ENCODE peak calls at places on chromosomes 1 and 21, in ten cellular contexts. I is NB4, E is HCT116, U is IMR-90, K is tibial nerve, X is breast epithelium, O is ovary, G is transverse colon, J is adrenal gland, R is H1. S is an unnamed sample.

GRCh38 chr1:201375169-201375568 is 2.3 kb downstream of the TNNT2 start:
- DNase-seq in I (peak), E (no peak), U (no peak), K (no peak), X (no peak), O (no peak), G (no peak), J (no peak), R (no peak), S (no peak)

GRCh38 chr1:33524586-33524985 is 52.1 kb downstream of the ZSCAN20 start:
- DNase-seq in I (peak), E (no peak), U (no peak), K (no peak), X (no peak), O (no peak), G (no peak), J (no peak), R (no peak), S (no peak)

GRCh38 chr1:48693674-48694347 is 82.9 kb downstream of the BEND5 start:
- DNase-seq in I (no peak), E (no peak), U (no peak), K (no peak), X (no peak), O (no peak), G (no peak), J (no peak), R (no peak), S (no peak)

GRCh38 chr1:39957299-39958020 is 2.5 kb downstream of the MFSD2A start:
- DNase-seq in I (no peak), E (no peak), U (peak), K (no peak), X (no peak), O (no peak), G (no peak), J (no peak), R (no peak), S (no peak)

GRCh38 chr1:98988906-98989603 is 15.6 kb downstream of the PLPPR5 start:
- DNase-seq in I (no peak), E (no peak), U (peak), K (no peak), X (no peak), O (no peak), G (no peak), J (no peak), R (no peak), S (no peak)

GRCh38 chr1:225937048-225937968 is 3.7 kb downstream of the LEFTY2 start:
- DNase-seq in I (no peak), E (no peak), U (no peak), K (no peak), X (no peak), O (no peak), G (no peak), J (no peak), R (no peak), S (no peak)

GRCh38 chr1:228837817-228838716 is 102.8 kb downstream of the RHOU start:
- DNase-seq in I (peak), E (peak), U (peak), K (peak), X (no peak), O (peak), G (peak), J (peak), R (no peak), S (peak)

GRCh38 chr1:14363707-14364413 is 234.6 kb upstream of the KAZN start:
- DNase-seq in I (no peak), E (no peak), U (no peak), K (no peak), X (no peak), O (no peak), G (no peak), J (no peak), R (no peak), S (no peak)

GRCh38 chr1:103123321-103123720 is 15.0 kb upstream of the COL11A1 start:
- DNase-seq in I (no peak), E (no peak), U (no peak), K (no peak), X (no peak), O (no peak), G (no peak), J (no peak), R (no peak), S (no peak)

GRCh38 chr21:45413922-45414321 is 9.0 kb downstream of the COL18A1 start:
- DNase-seq in I (no peak), E (no peak), U (no peak), K (no peak), X (no peak), O (peak), G (no peak), J (peak), R (no peak), S (no peak)

GRCh38 chr1:62687903-62688686 is at the start of gene DOCK7:
- DNase-seq in I (peak), E (peak), U (peak), K (peak), X (peak), O (peak), G (peak), J (peak), R (peak), S (peak)
- TF ChIP-seq POLR2A in I (no peak), E (peak), U (peak), K (peak), X (no peak), O (no peak), G (no peak), J (peak), R (peak), S (peak)

DNA sequence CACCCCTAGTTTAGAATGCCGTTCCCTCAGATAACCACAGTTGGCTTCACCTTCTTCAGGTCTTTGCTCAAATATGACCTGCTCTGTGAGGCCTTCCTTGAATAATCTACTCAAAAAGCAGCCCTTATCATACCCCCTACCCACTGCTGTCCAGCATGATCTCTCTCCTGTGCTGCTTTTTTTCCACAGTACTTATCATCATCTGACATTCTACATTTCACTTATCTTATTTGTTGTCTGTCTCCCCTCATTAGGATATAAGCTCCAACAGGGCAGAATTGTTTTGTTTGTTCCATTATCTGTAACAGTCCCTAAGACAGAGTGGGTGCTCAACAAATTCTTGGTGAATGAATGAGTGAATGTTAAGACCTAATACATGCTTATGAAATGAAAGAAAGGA is 18.1 kb downstream of the USP24 start:
- DNase-seq in I (no peak), E (no peak), U (no peak), K (no peak), X (no peak), O (no peak), G (no peak), J (no peak), R (no peak), S (no peak)
- TF ChIP-seq POLR2A in I (no peak), E (no peak), U (no peak), K (no peak), X (no peak), O (no peak), G (no peak), J (no peak), R (no peak), S (no peak)

GRCh38 chr21:41507521-41508414 is at the start of gene TMPRSS2:
- DNase-seq in I (no peak), E (no peak), U (no peak), K (no peak), X (peak), O (no peak), G (peak), J (no peak), R (no peak), S (no peak)
- TF ChIP-seq POLR2A in I (no peak), E (no peak), U (no peak), K (no peak), X (peak), O (no peak), G (peak), J (no peak), R (no peak), S (no peak)

GRCh38 chr1:248837794-248838356 is at the start of gene ZNF672:
- DNase-seq in I (peak), E (peak), U (peak), K (peak), X (peak), O (peak), G (peak), J (peak), R (peak), S (peak)
- TF ChIP-seq POLR2A in I (peak), E (peak), U (no peak), K (no peak), X (no peak), O (peak), G (peak), J (no peak), R (peak), S (peak)

DNA sequence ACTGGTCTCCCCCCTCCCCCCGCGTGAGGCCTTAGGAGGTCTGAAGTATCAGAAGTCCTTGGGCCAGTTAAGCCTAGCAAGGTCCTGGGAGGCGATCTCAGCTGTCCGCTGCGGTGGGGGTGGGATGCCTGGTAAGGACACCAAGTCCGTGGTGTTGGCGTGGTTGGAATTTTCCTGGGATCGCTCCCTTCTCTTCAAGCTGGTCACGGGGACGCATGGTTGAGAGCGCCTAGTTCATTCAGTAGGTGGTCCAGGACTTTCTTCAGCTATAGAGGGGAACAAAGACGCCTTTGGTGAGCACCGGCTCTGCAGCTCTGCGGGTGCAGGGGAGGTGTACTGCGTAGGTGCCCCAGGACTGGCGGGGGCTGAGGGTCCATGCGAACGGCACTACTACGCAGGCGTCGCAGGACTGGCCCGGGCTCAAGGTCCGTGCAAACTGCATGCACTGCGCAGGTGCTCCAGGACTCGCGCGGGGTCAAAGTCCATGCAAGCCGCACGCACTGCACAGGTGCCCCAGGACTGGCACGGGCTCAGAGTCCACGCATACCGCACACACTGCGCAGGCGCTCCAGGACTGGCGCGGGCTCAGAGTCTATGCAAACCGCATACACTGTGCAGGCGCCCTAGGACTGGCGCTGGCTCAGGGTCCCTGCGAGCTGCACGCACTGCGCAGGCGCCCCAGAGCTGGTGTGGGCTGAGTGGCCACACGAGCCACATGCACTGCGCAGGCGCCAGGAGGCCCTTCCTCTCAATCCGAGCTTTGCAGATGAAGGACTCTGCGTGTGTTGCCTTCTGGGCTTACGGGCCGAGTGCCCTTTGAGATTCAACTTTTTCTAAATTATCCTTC is 36.6 kb upstream of the HMGN1 start:
- DNase-seq in I (peak), E (no peak), U (peak), K (no peak), X (peak), O (peak), G (peak), J (peak), R (no peak), S (no peak)
- TF ChIP-seq POLR2A in I (peak), E (no peak), U (no peak), K (peak), X (no peak), O (no peak), G (peak), J (no peak), R (no peak), S (no peak)

GRCh38 chr21:36908260-36908908 is 58.1 kb downstream of the HLCS start:
- DNase-seq in I (no peak), E (no peak), U (peak), K (no peak), X (no peak), O (no peak), G (no peak), J (no peak), R (no peak), S (no peak)

GRCh38 chr21:36902331-36902730 is 64.1 kb downstream of the HLCS start:
- DNase-seq in I (no peak), E (no peak), U (no peak), K (no peak), X (no peak), O (no peak), G (no peak), J (no peak), R (no peak), S (no peak)

GRCh38 chr21:36904093-36904666 is 62.3 kb downstream of the HLCS start:
- DNase-seq in I (no peak), E (no peak), U (no peak), K (no peak), X (no peak), O (no peak), G (no peak), J (no peak), R (no peak), S (no peak)

GRCh38 chr21:36901575-36901974 is 64.9 kb downstream of the HLCS start:
- DNase-seq in I (no peak), E (no peak), U (no peak), K (no peak), X (no peak), O (no peak), G (no peak), J (no peak), R (no peak), S (no peak)

DNA sequence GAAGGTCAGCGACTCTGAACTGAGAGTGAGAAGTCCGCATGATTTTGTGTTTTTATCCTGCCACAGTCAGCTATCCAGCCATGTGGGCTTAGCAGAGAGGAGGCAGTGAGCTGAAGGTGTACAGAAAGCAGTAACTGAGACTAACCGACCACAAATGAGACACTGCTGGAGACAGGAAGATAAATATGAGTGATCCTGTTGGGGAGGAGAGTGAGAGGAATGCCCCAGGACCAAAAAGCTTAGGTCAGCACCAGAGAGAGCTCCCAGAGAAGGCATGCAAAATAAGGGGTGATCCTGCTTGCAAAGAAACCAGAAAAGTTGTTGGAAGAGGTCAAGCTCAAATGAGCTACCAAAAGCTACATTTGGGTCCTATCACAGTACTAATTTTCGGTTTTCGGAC is 63.7 kb downstream of the HLCS start:
- DNase-seq in I (no peak), E (no peak), U (peak), K (no peak), X (no peak), O (no peak), G (no peak), J (no peak), R (no peak), S (no peak)
- TF ChIP-seq POLR2A in I (no peak), E (no peak), U (no peak), K (no peak), X (no peak), O (no peak), G (no peak), J (no peak), R (no peak), S (no peak)

DNA sequence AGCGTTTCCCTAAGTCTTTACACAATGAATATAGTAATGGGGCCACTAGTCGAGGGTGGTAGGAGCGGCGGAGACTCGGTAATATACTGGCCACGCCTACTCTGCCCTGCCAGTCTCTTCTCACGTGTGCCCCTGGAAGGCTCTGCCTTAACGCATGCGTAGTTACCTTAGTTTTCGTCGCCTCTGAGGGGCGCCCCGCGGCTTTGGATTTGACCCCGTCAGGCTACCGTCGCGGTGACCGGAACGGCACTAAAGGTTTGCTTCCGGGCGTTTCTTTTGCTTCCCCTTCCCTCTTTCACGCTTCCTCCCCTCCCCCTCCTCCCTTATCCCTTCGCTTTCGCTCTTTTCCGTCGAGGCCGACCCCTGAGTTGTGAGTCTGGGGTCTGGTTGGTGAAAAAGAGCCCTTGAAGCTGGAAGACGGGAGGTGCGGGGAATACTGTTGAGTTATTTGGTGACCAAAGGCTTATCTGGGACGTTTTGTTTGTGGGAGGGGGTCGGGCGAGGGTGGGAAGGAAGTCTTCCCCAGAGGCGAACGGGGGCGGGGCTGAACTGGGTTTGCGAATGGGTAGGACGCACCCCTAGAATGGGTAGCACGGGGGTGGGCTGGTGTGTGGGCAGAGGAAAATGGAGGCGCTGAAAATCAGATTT is at the start of gene SETDB1:
- DNase-seq in I (peak), E (peak), U (peak), K (peak), X (peak), O (peak), G (peak), J (peak), R (peak), S (peak)
- TF ChIP-seq POLR2A in I (peak), E (no peak), U (no peak), K (peak), X (no peak), O (no peak), G (peak), J (no peak), R (peak), S (no peak)

DNA sequence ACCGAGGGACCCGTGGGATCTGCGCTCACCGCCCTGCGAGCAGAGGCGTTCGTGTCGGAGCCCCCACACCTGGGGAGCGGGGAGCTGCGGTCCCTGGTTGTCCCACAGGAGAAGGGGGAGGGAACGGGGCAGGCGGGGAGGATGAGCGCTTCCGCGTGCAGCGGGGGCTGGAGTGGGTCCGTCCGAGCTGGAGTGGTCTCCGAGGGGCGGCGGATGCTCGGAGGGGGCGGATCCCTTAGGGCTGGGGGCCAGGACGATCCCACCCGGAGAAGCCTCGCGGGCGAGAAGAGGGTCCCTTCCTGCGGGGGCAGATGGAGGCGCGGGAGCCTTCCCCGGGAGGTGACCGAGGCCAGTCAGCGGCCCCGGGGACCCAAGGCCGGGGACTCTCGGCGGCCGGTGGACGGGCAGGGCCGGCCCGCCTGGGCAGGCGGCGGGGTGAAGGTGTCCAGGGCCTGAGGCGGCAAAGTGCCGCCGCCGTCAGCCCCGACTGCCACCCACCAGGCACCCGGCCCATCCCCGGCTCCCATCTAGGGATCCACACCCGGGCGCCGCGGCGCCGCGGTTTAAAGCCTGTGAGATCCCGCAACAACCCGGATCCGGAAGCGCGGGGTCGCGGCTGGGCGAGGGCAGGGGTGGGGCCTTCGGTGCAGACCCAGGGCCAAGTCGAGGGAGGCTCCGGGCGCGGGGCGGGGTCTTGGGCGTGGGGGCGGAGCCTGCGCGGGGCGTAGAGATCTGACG is 5.3 kb upstream of the CCDC27 start:
- DNase-seq in I (peak), E (no peak), U (peak), K (peak), X (peak), O (peak), G (peak), J (peak), R (peak), S (no peak)
- TF ChIP-seq POLR2A in I (no peak), E (no peak), U (peak), K (peak), X (no peak), O (no peak), G (peak), J (no peak), R (peak), S (no peak)

GRCh38 chr1:26278835-26279597 is 870 bp upstream of the SH3BGRL3 start:
- DNase-seq in I (peak), E (no peak), U (peak), K (peak), X (no peak), O (peak), G (peak), J (no peak), R (no peak), S (no peak)
- TF ChIP-seq POLR2A in I (no peak), E (no peak), U (no peak), K (no peak), X (no peak), O (no peak), G (peak), J (peak), R (no peak), S (no peak)